ENCODE peak calls at places on chromosomes 16 and 17, in seven cellular contexts. Z is activated T-cell treated with anti-CD3 and anti-CD28 coated beads, Interleukin-2, amount 50 U/mL, for 72 hours; F is NCI-H510A; P is stimulated activated CD8-positive, alpha-beta memory T cell treated with anti-CD3 and anti-CD28 coated beads, Interleukin-4, amount 100 ng/mL, for 24 hours; E is ureter; O is H54; B is neuronal stem cell. H is an unnamed sample.

GRCh38 chr16:84340305-84341040 is 27.9 kb upstream of the ATP2C2 start:
- DNase-seq in Z (no peak), B (no peak), P (no peak), O (no peak), F (no peak), E (peak; percentile 65), H (no peak)

GRCh38 chr16:983044-984030 is 1.8 kb downstream of the SOX8 start:
- DNase-seq in P (no peak), O (no peak), F (no peak), B (no peak), Z (no peak), E (no peak), H (no peak)

GRCh38 chr16:89266521-89267134 is 49.1 kb downstream of the ZNF778 start:
- DNase-seq in F (no peak), B (no peak), E (no peak), P (no peak), O (no peak), Z (no peak), H (no peak)

GRCh38 chr17:21817791-21818364 is 125.6 kb downstream of the KCNJ18 start:
- DNase-seq in E (no peak), F (no peak), P (no peak), O (no peak), B (no peak), Z (no peak), H (no peak)

GRCh38 chr16:12459401-12459791 is 344.3 kb downstream of the CPPED1 start:
- DNase-seq in P (no peak), E (no peak), O (no peak), F (no peak), B (no peak), Z (no peak), H (no peak)

GRCh38 chr17:81681672-81682071 is 1.9 kb downstream of the ARL16 start:
- DNase-seq in E (no peak), B (no peak), F (no peak), Z (no peak), P (no peak), O (no peak), H (no peak)

GRCh38 chr17:80354381-80354780 is 60.6 kb upstream of the ENDOV start:
- DNase-seq in F (no peak), B (no peak), P (no peak), O (no peak), E (no peak), Z (no peak), H (no peak)

GRCh38 chr17:61337247-61337812 is 62.3 kb upstream of the TBX2 start:
- DNase-seq in E (no peak), O (no peak), F (no peak), Z (no peak), B (no peak), P (no peak), H (no peak)

GRCh38 chr16:86048221-86048620 is 149.3 kb downstream of the IRF8 start:
- DNase-seq in B (no peak), F (no peak), P (no peak), Z (no peak), E (no peak), O (no peak), H (no peak)

GRCh38 chr17:77475012-77475976 is 334.5 kb downstream of the SEC14L1 start:
- DNase-seq in P (peak; percentile 68), E (no peak), B (no peak), Z (peak; percentile 85), O (no peak), F (no peak), H (no peak)

GRCh38 chr17:28366605-28367004 is 1.6 kb upstream of the SEBOX start:
- DNase-seq in B (no peak), Z (no peak), E (no peak), F (no peak), O (no peak), P (no peak), H (no peak)

GRCh38 chr17:66407864-66408263 is 105.5 kb downstream of the PRKCA start:
- DNase-seq in B (no peak), O (no peak), E (no peak), P (no peak), Z (no peak), F (no peak), H (no peak)

GRCh38 chr16:4384497-4384896 is 12.8 kb downstream of the VASN start:
- DNase-seq in P (no peak), O (no peak), B (no peak), Z (no peak), F (no peak), E (no peak), H (no peak)

GRCh38 chr17:10171057-10171456 is 27.3 kb downstream of the GAS7 start:
- DNase-seq in F (no peak), B (no peak), E (no peak), O (no peak), P (no peak), Z (no peak), H (no peak)

GRCh38 chr16:30030841-30031413 is at the start of gene TLCD3B:
- DNase-seq in F (peak; percentile 77), E (no peak), O (no peak), B (peak; percentile 42), Z (no peak), P (no peak), H (no peak)

GRCh38 chr17:74309902-74310301 is 16.1 kb upstream of the KIF19 start:
- DNase-seq in Z (no peak), B (no peak), P (no peak), E (no peak), O (no peak), F (no peak), H (no peak)

GRCh38 chr17:58083491-58084316 is 485 bp downstream of the DYNLL2 start:
- DNase-seq in O (peak; percentile 92), F (peak; percentile 33), Z (peak; percentile 73), B (no peak), P (peak; percentile 57), E (peak; percentile 72), H (peak; percentile 79)

GRCh38 chr17:76497979-76498885 is 3.0 kb downstream of the RHBDF2 start:
- DNase-seq in Z (no peak), E (peak; percentile 75), P (no peak), F (no peak), B (no peak), O (peak; percentile 82), H (no peak)

GRCh38 chr16:19006446-19007315 is 22.9 kb downstream of the TMC7 start:
- DNase-seq in Z (no peak), O (no peak), B (no peak), F (no peak), E (no peak), P (no peak), H (no peak)

GRCh38 chr17:45282683-45283644 is 21.1 kb upstream of the SPATA32 start:
- DNase-seq in O (no peak), P (no peak), Z (no peak), E (peak; percentile 48), B (no peak), F (peak; percentile 85), H (no peak)

GRCh38 chr16:2003231-2003826 is 6.3 kb downstream of the ZNF598 start:
- DNase-seq in P (no peak), Z (no peak), O (no peak), B (no peak), E (no peak), F (no peak), H (no peak)

GRCh38 chr17:4721203-4722135 is 9.8 kb upstream of the MED11 start:
- DNase-seq in O (peak; percentile 51), P (no peak), E (no peak), F (no peak), Z (no peak), B (no peak), H (peak; percentile 34)

GRCh38 chr17:68383443-68384321 is 73.6 kb downstream of the WIPI1 start:
- DNase-seq in Z (peak; percentile 3), E (no peak), F (no peak), P (no peak), B (no peak), O (no peak), H (no peak)

GRCh38 chr17:77693776-77694175 is 264.7 kb upstream of the TNRC6C start:
- DNase-seq in O (no peak), F (no peak), B (no peak), E (peak; percentile 32), Z (no peak), P (no peak), H (no peak)

GRCh38 chr17:75667825-75668224 is 687 bp downstream of the SAP30BP start:
- DNase-seq in E (no peak), B (no peak), O (no peak), P (no peak), F (no peak), Z (no peak), H (peak; percentile 28)

GRCh38 chr16:72561-73537 is at the start of gene RHBDF1:
- DNase-seq in P (no peak), B (peak; percentile 66), F (no peak), O (peak; percentile 72), Z (peak; percentile 29), E (no peak), H (peak; percentile 77)

GRCh38 chr16:65281636-65282035 is 159.8 kb upstream of the CDH11 start:
- DNase-seq in P (no peak), O (no peak), F (no peak), Z (no peak), B (peak; percentile 48), E (no peak), H (no peak)

GRCh38 chr16:88611220-88611821 is 27.1 kb upstream of the IL17C start:
- DNase-seq in Z (no peak), B (peak; percentile 18), F (no peak), P (no peak), E (no peak), O (no peak), H (no peak)